ENCODE peak calls at places on chromosomes 1 and 21, in eight cellular contexts. L is CD4-positive, CD25-positive, alpha-beta regulatory T cell; X is activated T-cell treated with anti-CD3 and anti-CD28 coated beads for 1 hour; K is MM.1S; O is NCI-H774; V is tibial artery; B is H54; Y is HTR-8/SVneo. P is an unnamed sample.

GRCh38 chr1:3625151-3625907 is 514 bp downstream of the TPRG1L start:
- DNase-seq in L (no peak), X (peak; percentile 24), K (peak; percentile 18), O (no peak), V (no peak), B (no peak), Y (peak; percentile 45), P (no peak)

GRCh38 chr1:209202826-209203439 is 380.6 kb upstream of the CAMK1G start:
- DNase-seq in L (no peak), X (no peak), K (peak; percentile 58), O (peak; percentile 62), V (no peak), B (no peak), Y (peak; percentile 69), P (peak; percentile 65)

GRCh38 chr1:77732090-77732489 is 27.6 kb downstream of the USP33 start:
- DNase-seq in L (no peak), X (no peak), K (no peak), O (no peak), V (no peak), B (no peak), Y (no peak), P (no peak)

GRCh38 chr1:240927815-240928214 is 315.9 kb upstream of the GREM2 start:
- DNase-seq in L (no peak), X (no peak), K (no peak), O (no peak), V (no peak), B (no peak), Y (no peak), P (no peak)

GRCh38 chr1:5944069-5944847 is 48.0 kb downstream of the NPHP4 start:
- DNase-seq in L (no peak), X (no peak), K (no peak), O (no peak), V (peak; percentile 53), B (no peak), Y (no peak), P (no peak)

GRCh38 chr1:34851431-34852105 is 8.0 kb downstream of the SMIM12 start:
- DNase-seq in L (no peak), X (no peak), K (no peak), O (no peak), V (peak; percentile 96), B (no peak), Y (no peak), P (peak; percentile 53)

GRCh38 chr1:77539510-77540142 is 142.8 kb downstream of the ZZZ3 start:
- DNase-seq in L (no peak), X (no peak), K (peak; percentile 18), O (no peak), V (no peak), B (peak; percentile 63), Y (peak; percentile 31), P (peak; percentile 88)

GRCh38 chr1:201311356-201312011 is 28.2 kb downstream of the PKP1 start:
- DNase-seq in L (no peak), X (no peak), K (no peak), O (no peak), V (no peak), B (peak; percentile 44), Y (no peak), P (no peak)

GRCh38 chr1:162823231-162823630 is 32.7 kb downstream of the HSD17B7 start:
- DNase-seq in L (no peak), X (no peak), K (no peak), O (no peak), V (no peak), B (no peak), Y (no peak), P (no peak)

GRCh38 chr1:91889717-91890459 is 3.9 kb upstream of the TGFBR3 start:
- DNase-seq in L (no peak), X (no peak), K (no peak), O (no peak), V (no peak), B (peak; percentile 29), Y (no peak), P (no peak)

GRCh38 chr21:38631676-38632075 is 133.4 kb upstream of the ERG start:
- DNase-seq in L (no peak), X (no peak), K (no peak), O (no peak), V (no peak), B (no peak), Y (no peak), P (no peak)

GRCh38 chr1:91736146-91736998 is 149.6 kb downstream of the TGFBR3 start:
- DNase-seq in L (no peak), X (no peak), K (no peak), O (no peak), V (no peak), B (no peak), Y (no peak), P (peak; percentile 31)

GRCh38 chr1:11882814-11883538 is 24.2 kb upstream of the NPPB start:
- DNase-seq in L (no peak), X (no peak), K (no peak), O (peak; percentile 19), V (no peak), B (no peak), Y (peak; percentile 21), P (no peak)

GRCh38 chr1:22408180-22408579 is 43.5 kb upstream of the ZBTB40 start:
- DNase-seq in L (no peak), X (no peak), K (no peak), O (no peak), V (no peak), B (no peak), Y (no peak), P (no peak)

GRCh38 chr1:241229216-241229615 is 127.8 kb downstream of the RGS7 start:
- DNase-seq in L (no peak), X (no peak), K (no peak), O (no peak), V (no peak), B (no peak), Y (no peak), P (no peak)

GRCh38 chr1:218945050-218945449 is 228.6 kb upstream of the LYPLAL1 start:
- DNase-seq in L (no peak), X (no peak), K (no peak), O (no peak), V (no peak), B (no peak), Y (no peak), P (no peak)

GRCh38 chr1:160844447-160845232 is 18.0 kb downstream of the CD244 start:
- DNase-seq in L (no peak), X (no peak), K (no peak), O (no peak), V (no peak), B (no peak), Y (no peak), P (no peak)

GRCh38 chr1:110310300-110310699 is 28.9 kb upstream of the RBM15 start:
- DNase-seq in L (no peak), X (no peak), K (no peak), O (no peak), V (no peak), B (no peak), Y (no peak), P (no peak)

GRCh38 chr21:21200939-21201610 is 202.9 kb downstream of the NCAM2 start:
- DNase-seq in L (no peak), X (no peak), K (peak; percentile 11), O (no peak), V (no peak), B (no peak), Y (no peak), P (peak; percentile 43)

GRCh38 chr1:118934706-118935105 is 53.4 kb downstream of the TBX15 start:
- DNase-seq in L (no peak), X (no peak), K (no peak), O (no peak), V (no peak), B (no peak), Y (no peak), P (no peak)

GRCh38 chr21:28104346-28104745 is 888.3 kb downstream of the LTN1 start:
- DNase-seq in L (no peak), X (no peak), K (no peak), O (no peak), V (no peak), B (no peak), Y (no peak), P (no peak)

GRCh38 chr1:182281541-182281940 is 110.0 kb downstream of the GLUL start:
- DNase-seq in L (no peak), X (no peak), K (no peak), O (no peak), V (no peak), B (no peak), Y (no peak), P (no peak)

GRCh38 chr1:94362466-94363058 is 55.6 kb upstream of the ABCD3 start:
- DNase-seq in L (no peak), X (no peak), K (no peak), O (no peak), V (no peak), B (no peak), Y (no peak), P (no peak)

GRCh38 chr1:68202239-68202832 is 30.0 kb downstream of the WLS start:
- DNase-seq in L (no peak), X (no peak), K (no peak), O (no peak), V (no peak), B (no peak), Y (no peak), P (no peak)

GRCh38 chr1:198147216-198147615 is 9.6 kb upstream of the NEK7 start:
- DNase-seq in L (no peak), X (no peak), K (no peak), O (no peak), V (no peak), B (no peak), Y (no peak), P (no peak)

GRCh38 chr1:158999301-159000069 is 10.2 kb upstream of the IFI16 start:
- DNase-seq in L (no peak), X (no peak), K (no peak), O (peak; percentile 18), V (peak; percentile 93), B (no peak), Y (peak; percentile 21), P (peak; percentile 87)

GRCh38 chr1:164654200-164654599 is 95.2 kb downstream of the PBX1 start:
- DNase-seq in L (no peak), X (no peak), K (no peak), O (no peak), V (no peak), B (no peak), Y (no peak), P (no peak)

P was measured in ACHN.